ENCODE peak calls at places on chromosome 7, in ten cellular contexts. T is pancreas, J is NCI-H510A treated with DMSO at 0.1 percent for 48 hours, F is H9, D is M059J, V is nephron progenitor cell, W is lower leg skin, N is coronary artery, I is A549, Q is AG09309. Z is an unnamed sample.

GRCh38 chr7:107463139-107464078 is 6.4 kb upstream of the GPR22 start:
- DNase-seq in T (peak; percentile 42), J (peak; percentile 30), F (peak; percentile 56), D (peak; percentile 74), V (peak; percentile 23), W (no peak), N (peak; percentile 75), I (peak; percentile 71), Q (peak; percentile 47), Z (no peak)

GRCh38 chr7:80335473-80336232 is 176.2 kb downstream of the GNAT3 start:
- DNase-seq in T (no peak), J (peak; percentile 18), F (no peak), D (no peak), V (no peak), W (no peak), N (no peak), I (no peak), Q (no peak), Z (no peak)

GRCh38 chr7:75889826-75890225 is 11.0 kb downstream of the RHBDD2 start:
- DNase-seq in T (no peak), J (no peak), F (no peak), D (peak; percentile 92), V (no peak), W (no peak), N (no peak), I (no peak), Q (peak; percentile 33), Z (no peak)

GRCh38 chr7:33669251-33669670 is 236.1 kb upstream of the BMPER start:
- DNase-seq in T (no peak), J (peak; percentile 75), F (no peak), D (no peak), V (no peak), W (no peak), N (no peak), I (peak; percentile 41), Q (no peak), Z (no peak)

GRCh38 chr7:44755698-44756627 is 7.3 kb downstream of the ZMIZ2 start:
- DNase-seq in T (no peak), J (no peak), F (no peak), D (no peak), V (no peak), W (no peak), N (peak; percentile 71), I (no peak), Q (no peak), Z (no peak)

GRCh38 chr7:3065724-3066143 is 22.1 kb upstream of the CARD11 start:
- DNase-seq in T (peak; percentile 47), J (no peak), F (peak; percentile 88), D (peak; percentile 38), V (peak; percentile 56), W (no peak), N (no peak), I (peak; percentile 45), Q (no peak), Z (no peak)

GRCh38 chr7:143013473-143013872 is 13.5 kb downstream of the OR9A2 start:
- DNase-seq in T (no peak), J (no peak), F (no peak), D (no peak), V (no peak), W (no peak), N (no peak), I (no peak), Q (no peak), Z (no peak)

GRCh38 chr7:116614509-116615285 is 57.3 kb upstream of the MET start:
- DNase-seq in T (no peak), J (no peak), F (no peak), D (no peak), V (no peak), W (no peak), N (no peak), I (peak; percentile 78), Q (no peak), Z (no peak)

GRCh38 chr7:139108256-139109187 is 998 bp downstream of the ZC3HAV1 start:
- DNase-seq in T (peak; percentile 8), J (peak; percentile 3), F (peak; percentile 58), D (peak; percentile 43), V (peak; percentile 52), W (no peak), N (peak; percentile 77), I (peak; percentile 30), Q (no peak), Z (no peak)

GRCh38 chr7:90345548-90346319 is 782 bp upstream of the GTPBP10 start:
- DNase-seq in T (no peak), J (peak; percentile 24), F (no peak), D (peak; percentile 51), V (no peak), W (no peak), N (no peak), I (peak; percentile 27), Q (peak; percentile 7), Z (no peak)

GRCh38 chr7:79458796-79459195 is 5.3 kb upstream of the MAGI2 start:
- DNase-seq in T (no peak), J (no peak), F (no peak), D (no peak), V (no peak), W (no peak), N (no peak), I (no peak), Q (no peak), Z (no peak)

GRCh38 chr7:94654764-94655561 is 970 bp downstream of the SGCE start:
- DNase-seq in T (no peak), J (peak; percentile 21), F (peak; percentile 34), D (peak; percentile 65), V (peak; percentile 34), W (no peak), N (no peak), I (peak; percentile 42), Q (no peak), Z (no peak)

GRCh38 chr7:116591202-116592040 is 66.6 kb downstream of the CAV1 start:
- DNase-seq in T (no peak), J (peak; percentile 30), F (no peak), D (peak; percentile 37), V (no peak), W (no peak), N (no peak), I (peak; percentile 42), Q (no peak), Z (no peak)

GRCh38 chr7:150388306-150388705 is 9.2 kb downstream of the ZNF775 start:
- DNase-seq in T (no peak), J (no peak), F (no peak), D (no peak), V (no peak), W (no peak), N (no peak), I (no peak), Q (no peak), Z (no peak)

GRCh38 chr7:73354787-73355186 is 26.8 kb downstream of the FKBP6 start:
- DNase-seq in T (no peak), J (no peak), F (no peak), D (no peak), V (no peak), W (no peak), N (no peak), I (no peak), Q (no peak), Z (no peak)

GRCh38 chr7:149884016-149884415 is 10.2 kb downstream of the ATP6V0E2 start:
- DNase-seq in T (peak; percentile 79), J (no peak), F (peak; percentile 22), D (no peak), V (no peak), W (no peak), N (peak; percentile 68), I (no peak), Q (no peak), Z (no peak)

GRCh38 chr7:27095897-27096755 is at the start of gene HOXA1:
- DNase-seq in T (no peak), J (peak; percentile 82), F (peak; percentile 89), D (peak; percentile 95), V (peak; percentile 91), W (peak; percentile 94), N (no peak), I (peak; percentile 91), Q (peak; percentile 62), Z (peak; percentile 58)

GRCh38 chr7:77326131-77326530 is 90.0 kb downstream of the GSAP start:
- DNase-seq in T (no peak), J (no peak), F (no peak), D (peak; percentile 57), V (no peak), W (no peak), N (no peak), I (no peak), Q (no peak), Z (no peak)

GRCh38 chr7:17365776-17366175 is 67.3 kb downstream of the AHR start:
- DNase-seq in T (no peak), J (no peak), F (no peak), D (no peak), V (no peak), W (no peak), N (no peak), I (no peak), Q (no peak), Z (no peak)

GRCh38 chr7:84838857-84839256 is 348.0 kb downstream of the SEMA3D start:
- DNase-seq in T (no peak), J (no peak), F (no peak), D (no peak), V (no peak), W (no peak), N (no peak), I (no peak), Q (no peak), Z (no peak)

GRCh38 chr7:1361756-1362125 is 97.5 kb downstream of the MICALL2 start:
- DNase-seq in T (no peak), J (no peak), F (no peak), D (no peak), V (no peak), W (no peak), N (no peak), I (no peak), Q (no peak), Z (no peak)

GRCh38 chr7:100694196-100694745 is at the start of gene GIGYF1:
- DNase-seq in T (peak; percentile 75), J (peak; percentile 13), F (peak; percentile 72), D (peak; percentile 51), V (peak; percentile 82), W (peak; percentile 93), N (no peak), I (peak; percentile 65), Q (no peak), Z (no peak)

GRCh38 chr7:16989883-16990413 is 108.2 kb upstream of the AGR3 start:
- DNase-seq in T (peak; percentile 54), J (peak; percentile 79), F (no peak), D (peak; percentile 94), V (no peak), W (peak; percentile 91), N (peak; percentile 77), I (peak; percentile 96), Q (peak; percentile 61), Z (peak; percentile 37)

GRCh38 chr7:27031289-27032172 is 64.3 kb downstream of the HOXA1 start:
- DNase-seq in T (no peak), J (peak; percentile 23), F (no peak), D (peak; percentile 59), V (no peak), W (no peak), N (no peak), I (no peak), Q (peak; percentile 55), Z (peak; percentile 33)

GRCh38 chr7:31192996-31193395 is 140.9 kb downstream of the ADCYAP1R1 start:
- DNase-seq in T (peak; percentile 25), J (peak; percentile 78), F (peak; percentile 90), D (peak; percentile 56), V (peak; percentile 78), W (no peak), N (no peak), I (peak; percentile 66), Q (no peak), Z (no peak)

GRCh38 chr7:135801877-135802276 is 53.3 kb upstream of the FAM180A start:
- DNase-seq in T (no peak), J (peak; percentile 68), F (no peak), D (no peak), V (no peak), W (peak; percentile 61), N (peak; percentile 60), I (no peak), Q (no peak), Z (no peak)

GRCh38 chr7:43649755-43650274 is 66.9 kb downstream of the STK17A start:
- DNase-seq in T (no peak), J (no peak), F (no peak), D (peak; percentile 95), V (no peak), W (no peak), N (no peak), I (no peak), Q (no peak), Z (no peak)

GRCh38 chr7:2540641-2541051 is 14.7 kb downstream of the BRAT1 start:
- DNase-seq in T (no peak), J (no peak), F (peak; percentile 26), D (no peak), V (no peak), W (no peak), N (peak; percentile 68), I (no peak), Q (no peak), Z (no peak)

Z was measured in AG04449.